ENCODE peak calls at places on chromosomes 7 and 10, in five cellular contexts. One of them, this sample, is unnamed.

GRCh38 chr10:20265146-20265545 is 448.9 kb downstream of the PLXDC2 start:
- DNase-seq in BJ: no peak
- DNase-seq in ovary: no peak
- DNase-seq in fibroblast of villous mesenchyme: no peak
- DNase-seq in heart right ventricle: no peak
- DNase-seq in this sample: no peak

GRCh38 chr7:73526892-73527821 is 5.1 kb upstream of the BAZ1B start:
- DNase-seq in BJ: no peak
- DNase-seq in ovary: no peak
- DNase-seq in fibroblast of villous mesenchyme: no peak
- DNase-seq in heart right ventricle: no peak
- DNase-seq in this sample: no peak

GRCh38 chr7:93053946-93054943 is 63.5 kb downstream of the SAMD9 start:
- DNase-seq in BJ: no peak
- DNase-seq in ovary: no peak
- DNase-seq in fibroblast of villous mesenchyme: no peak
- DNase-seq in heart right ventricle: no peak
- DNase-seq in this sample: no peak

GRCh38 chr7:100545636-100546128 is 6.7 kb downstream of the AGFG2 start:
- DNase-seq in BJ: peak
- DNase-seq in ovary: peak
- DNase-seq in fibroblast of villous mesenchyme: peak
- DNase-seq in heart right ventricle: peak
- DNase-seq in this sample: peak

GRCh38 chr7:92621026-92621540 is 30.9 kb upstream of the FAM133B start:
- DNase-seq in BJ: peak
- DNase-seq in ovary: peak
- DNase-seq in fibroblast of villous mesenchyme: peak
- DNase-seq in heart right ventricle: peak
- DNase-seq in this sample: peak

GRCh38 chr10:22816298-22816653 is 101.9 kb upstream of the PIP4K2A start:
- DNase-seq in BJ: peak
- DNase-seq in ovary: no peak
- DNase-seq in fibroblast of villous mesenchyme: peak
- DNase-seq in heart right ventricle: no peak
- DNase-seq in this sample: no peak

GRCh38 chr7:102063736-102064135 is 222.9 kb upstream of the SH2B2 start:
- DNase-seq in BJ: peak
- DNase-seq in ovary: no peak
- DNase-seq in fibroblast of villous mesenchyme: peak
- DNase-seq in heart right ventricle: no peak
- DNase-seq in this sample: no peak

GRCh38 chr7:148701414-148701813 is 2.7 kb downstream of the CUL1 start:
- DNase-seq in BJ: no peak
- DNase-seq in ovary: no peak
- DNase-seq in fibroblast of villous mesenchyme: peak
- DNase-seq in heart right ventricle: no peak
- DNase-seq in this sample: no peak

GRCh38 chr7:141333459-141333858 is 217.8 kb upstream of the AGK start:
- DNase-seq in BJ: no peak
- DNase-seq in ovary: no peak
- DNase-seq in fibroblast of villous mesenchyme: no peak
- DNase-seq in heart right ventricle: peak
- DNase-seq in this sample: no peak

GRCh38 chr7:142231716-142232115 is 26.1 kb downstream of the PRSS58 start:
- DNase-seq in BJ: no peak
- DNase-seq in ovary: no peak
- DNase-seq in fibroblast of villous mesenchyme: no peak
- DNase-seq in heart right ventricle: no peak
- DNase-seq in this sample: no peak

GRCh38 chr7:15407910-15408309 is 153.9 kb downstream of the AGMO start:
- DNase-seq in BJ: no peak
- DNase-seq in ovary: no peak
- DNase-seq in fibroblast of villous mesenchyme: peak
- DNase-seq in heart right ventricle: no peak
- DNase-seq in this sample: no peak

GRCh38 chr10:118373786-118374185 is 31.7 kb upstream of the FAM204A start:
- DNase-seq in BJ: peak
- DNase-seq in ovary: no peak
- DNase-seq in fibroblast of villous mesenchyme: peak
- DNase-seq in heart right ventricle: no peak
- DNase-seq in this sample: peak

GRCh38 chr10:50432610-50433009 is 181.3 kb upstream of the ASAH2 start:
- DNase-seq in BJ: no peak
- DNase-seq in ovary: no peak
- DNase-seq in fibroblast of villous mesenchyme: no peak
- DNase-seq in heart right ventricle: no peak
- DNase-seq in this sample: no peak

GRCh38 chr10:71290331-71290730 is 28.7 kb upstream of the SLC29A3 start:
- DNase-seq in BJ: no peak
- DNase-seq in ovary: no peak
- DNase-seq in fibroblast of villous mesenchyme: no peak
- DNase-seq in heart right ventricle: no peak
- DNase-seq in this sample: no peak

GRCh38 chr7:22660732-22661131 is 66.3 kb upstream of the IL6 start:
- DNase-seq in BJ: no peak
- DNase-seq in ovary: no peak
- DNase-seq in fibroblast of villous mesenchyme: no peak
- DNase-seq in heart right ventricle: no peak
- DNase-seq in this sample: no peak

GRCh38 chr10:131312261-131312801 is 810 bp upstream of the TCERG1L start:
- DNase-seq in BJ: no peak
- DNase-seq in ovary: peak
- DNase-seq in fibroblast of villous mesenchyme: no peak
- DNase-seq in heart right ventricle: no peak
- DNase-seq in this sample: no peak

GRCh38 chr10:71070741-71071140 is 141.6 kb upstream of the UNC5B start:
- DNase-seq in BJ: no peak
- DNase-seq in ovary: no peak
- DNase-seq in fibroblast of villous mesenchyme: no peak
- DNase-seq in heart right ventricle: no peak
- DNase-seq in this sample: no peak

GRCh38 chr7:75866497-75867389 is 12.1 kb upstream of the RHBDD2 start:
- DNase-seq in BJ: no peak
- DNase-seq in ovary: peak
- DNase-seq in fibroblast of villous mesenchyme: peak
- DNase-seq in heart right ventricle: peak
- DNase-seq in this sample: no peak

GRCh38 chr10:32386623-32387022 is 39.7 kb upstream of the EPC1 start:
- DNase-seq in BJ: no peak
- DNase-seq in ovary: no peak
- DNase-seq in fibroblast of villous mesenchyme: peak
- DNase-seq in heart right ventricle: no peak
- DNase-seq in this sample: no peak

GRCh38 chr7:30911133-30911532 is 520 bp upstream of the AQP1 start:
- DNase-seq in BJ: no peak
- DNase-seq in ovary: no peak
- DNase-seq in fibroblast of villous mesenchyme: no peak
- DNase-seq in heart right ventricle: no peak
- DNase-seq in this sample: no peak

GRCh38 chr10:43042503-43043341 is 34.1 kb upstream of the RET start:
- DNase-seq in BJ: no peak
- DNase-seq in ovary: no peak
- DNase-seq in fibroblast of villous mesenchyme: no peak
- DNase-seq in heart right ventricle: no peak
- DNase-seq in this sample: no peak

GRCh38 chr7:26648429-26649015 is 215.9 kb downstream of the SKAP2 start:
- DNase-seq in BJ: peak
- DNase-seq in ovary: no peak
- DNase-seq in fibroblast of villous mesenchyme: peak
- DNase-seq in heart right ventricle: no peak
- DNase-seq in this sample: no peak

DNA sequence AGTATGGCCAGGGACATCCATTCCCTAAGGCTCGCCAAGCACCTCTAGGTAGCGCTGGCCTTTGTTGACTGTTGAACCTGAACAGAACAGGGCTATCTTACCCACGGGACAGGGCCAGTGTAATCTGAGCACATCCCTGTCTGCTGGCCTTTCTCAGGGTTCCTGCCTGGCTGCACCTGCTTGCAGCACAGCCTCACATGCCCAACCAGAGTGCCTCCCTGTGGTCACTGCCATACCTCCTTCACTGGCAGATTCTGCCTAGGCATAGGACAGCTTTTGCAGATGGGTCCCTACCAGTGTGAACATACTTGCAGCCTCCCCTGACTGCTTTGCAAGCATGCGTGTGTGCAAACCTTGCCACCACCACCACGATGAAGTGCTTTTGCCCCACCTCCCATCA is 15.8 kb upstream of the LIPN start:
- DNase-seq in BJ: no peak
- DNase-seq in ovary: no peak
- DNase-seq in fibroblast of villous mesenchyme: no peak
- DNase-seq in heart right ventricle: no peak
- DNase-seq in this sample: no peak
- TF ChIP-seq CTCF in BJ: no peak
- TF ChIP-seq CTCF in ovary: no peak
- TF ChIP-seq CTCF in fibroblast of villous mesenchyme: no peak
- TF ChIP-seq CTCF in heart right ventricle: no peak
- TF ChIP-seq CTCF in this sample: no peak

GRCh38 chr10:91162050-91162494 is 58.4 kb upstream of the PCGF5 start:
- DNase-seq in BJ: no peak
- DNase-seq in ovary: peak
- DNase-seq in fibroblast of villous mesenchyme: peak
- DNase-seq in heart right ventricle: no peak
- DNase-seq in this sample: no peak
- H3K4me3 ChIP-seq in BJ: peak
- H3K4me3 ChIP-seq in ovary: peak
- H3K4me3 ChIP-seq in fibroblast of villous mesenchyme: peak
- H3K4me3 ChIP-seq in heart right ventricle: peak
- H3K4me3 ChIP-seq in this sample: peak

GRCh38 chr7:837001-837400 is 4.7 kb downstream of the SUN1 start:
- DNase-seq in BJ: no peak
- DNase-seq in ovary: no peak
- DNase-seq in fibroblast of villous mesenchyme: no peak
- DNase-seq in heart right ventricle: no peak
- DNase-seq in this sample: no peak

GRCh38 chr7:835491-836401 is 3.5 kb downstream of the SUN1 start:
- DNase-seq in BJ: no peak
- DNase-seq in ovary: no peak
- DNase-seq in fibroblast of villous mesenchyme: no peak
- DNase-seq in heart right ventricle: no peak
- DNase-seq in this sample: no peak

GRCh38 chr7:835021-835420 is 2.7 kb downstream of the SUN1 start:
- DNase-seq in BJ: no peak
- DNase-seq in ovary: no peak
- DNase-seq in fibroblast of villous mesenchyme: no peak
- DNase-seq in heart right ventricle: no peak
- DNase-seq in this sample: no peak

GRCh38 chr7:834277-834676 is 2.0 kb downstream of the SUN1 start:
- DNase-seq in BJ: no peak
- DNase-seq in ovary: no peak
- DNase-seq in fibroblast of villous mesenchyme: no peak
- DNase-seq in heart right ventricle: no peak
- DNase-seq in this sample: no peak

DNA sequence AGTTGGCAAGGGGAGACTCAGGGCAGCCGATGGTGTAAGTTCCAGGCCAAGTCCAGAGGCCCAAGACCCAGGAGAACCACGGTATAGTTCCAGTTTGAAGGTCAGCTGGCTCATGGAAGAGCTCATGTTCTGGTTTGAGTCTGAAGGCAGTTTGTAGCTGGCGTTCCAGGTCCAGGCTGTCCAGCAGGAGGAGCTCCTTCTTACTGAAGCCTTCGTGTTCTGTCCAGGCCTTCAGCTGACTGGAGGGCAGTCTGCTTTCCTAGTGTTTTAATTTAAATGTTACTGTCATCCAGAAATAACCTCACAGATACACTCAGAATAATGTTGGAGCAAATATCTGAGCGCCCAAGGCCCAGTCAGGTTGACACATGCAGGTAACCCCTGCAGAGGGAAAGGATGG is 4.2 kb downstream of the SUN1 start:
- DNase-seq in BJ: no peak
- DNase-seq in ovary: no peak
- DNase-seq in fibroblast of villous mesenchyme: peak
- DNase-seq in heart right ventricle: no peak
- DNase-seq in this sample: no peak
- TF ChIP-seq CTCF in BJ: peak
- TF ChIP-seq CTCF in ovary: no peak
- TF ChIP-seq CTCF in fibroblast of villous mesenchyme: peak
- TF ChIP-seq CTCF in heart right ventricle: peak
- TF ChIP-seq CTCF in this sample: peak

GRCh38 chr7:97020601-97021442 is 3.8 kb downstream of the DLX5 start:
- DNase-seq in BJ: no peak
- DNase-seq in ovary: no peak
- DNase-seq in fibroblast of villous mesenchyme: no peak
- DNase-seq in heart right ventricle: no peak
- DNase-seq in this sample: no peak
- H3K4me3 ChIP-seq in BJ: no peak
- H3K4me3 ChIP-seq in ovary: no peak
- H3K4me3 ChIP-seq in fibroblast of villous mesenchyme: no peak
- H3K4me3 ChIP-seq in heart right ventricle: peak
- H3K4me3 ChIP-seq in this sample: no peak

DNA sequence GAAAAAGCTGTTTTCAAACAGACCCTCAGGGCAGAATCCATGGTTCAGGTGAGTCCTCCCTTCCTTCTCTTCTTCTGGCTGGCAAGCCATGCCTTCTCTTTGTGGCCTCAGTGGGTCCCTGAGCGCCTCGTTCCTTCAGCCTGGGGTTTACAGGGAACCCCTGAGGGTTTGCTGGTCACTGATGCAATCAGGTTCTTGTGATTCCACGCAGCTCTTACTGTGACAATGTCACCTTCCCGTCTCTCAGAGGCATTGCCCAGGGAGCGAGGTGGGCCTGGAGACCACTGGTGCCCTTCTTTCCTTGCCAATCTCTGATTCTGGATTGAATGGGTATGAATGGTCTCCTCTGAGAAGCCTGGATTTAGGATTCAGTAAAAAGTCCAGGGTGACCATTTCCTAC is 132.2 kb downstream of the ADARB2 start:
- DNase-seq in BJ: no peak
- DNase-seq in ovary: no peak
- DNase-seq in fibroblast of villous mesenchyme: no peak
- DNase-seq in heart right ventricle: no peak
- DNase-seq in this sample: no peak
- TF ChIP-seq CTCF in BJ: no peak
- TF ChIP-seq CTCF in ovary: no peak
- TF ChIP-seq CTCF in fibroblast of villous mesenchyme: no peak
- TF ChIP-seq CTCF in heart right ventricle: no peak
- TF ChIP-seq CTCF in this sample: no peak

GRCh38 chr7:116522247-116522646 is 2.6 kb upstream of the CAV1 start:
- DNase-seq in BJ: peak
- DNase-seq in ovary: no peak
- DNase-seq in fibroblast of villous mesenchyme: peak
- DNase-seq in heart right ventricle: no peak
- DNase-seq in this sample: peak
- H3K4me3 ChIP-seq in BJ: no peak
- H3K4me3 ChIP-seq in ovary: no peak
- H3K4me3 ChIP-seq in fibroblast of villous mesenchyme: no peak
- H3K4me3 ChIP-seq in heart right ventricle: no peak
- H3K4me3 ChIP-seq in this sample: no peak